ENCODE peak calls at places on chromosome 6, in ten cellular contexts. One of them, this sample, is unnamed.

GRCh38 chr6:110053395-110054240 is 75.5 kb downstream of the GPR6 start:
- DNase-seq in H9: no peak
- DNase-seq in HFFc6: peak
- DNase-seq in coronary artery: peak
- DNase-seq in heart left ventricle: peak
- DNase-seq in cardiac fibroblast: peak
- DNase-seq in left ventricle myocardium inferior: no peak
- DNase-seq in CD4-positive, alpha-beta T cell: no peak
- DNase-seq in mucosa of descending colon: no peak
- DNase-seq in Peyer's patch: no peak
- DNase-seq in this sample: no peak

GRCh38 chr6:158057213-158057987 is 75.7 kb downstream of the SYNJ2 start:
- DNase-seq in left ventricle myocardium inferior: no peak
- DNase-seq in H9: no peak
- DNase-seq in heart left ventricle: no peak
- DNase-seq in CD4-positive, alpha-beta T cell: no peak
- DNase-seq in Peyer's patch: no peak
- DNase-seq in HFFc6: peak
- DNase-seq in mucosa of descending colon: no peak
- DNase-seq in coronary artery: peak
- DNase-seq in cardiac fibroblast: peak
- DNase-seq in this sample: no peak

GRCh38 chr6:111403388-111403787 is 79.6 kb downstream of the REV3L start:
- DNase-seq in cardiac fibroblast: no peak
- DNase-seq in left ventricle myocardium inferior: no peak
- DNase-seq in HFFc6: no peak
- DNase-seq in heart left ventricle: no peak
- DNase-seq in CD4-positive, alpha-beta T cell: no peak
- DNase-seq in Peyer's patch: no peak
- DNase-seq in mucosa of descending colon: no peak
- DNase-seq in H9: no peak
- DNase-seq in coronary artery: no peak
- DNase-seq in this sample: no peak

GRCh38 chr6:100116409-100117194 is 122.6 kb upstream of the MCHR2 start:
- DNase-seq in H9: peak
- DNase-seq in left ventricle myocardium inferior: no peak
- DNase-seq in cardiac fibroblast: peak
- DNase-seq in heart left ventricle: no peak
- DNase-seq in HFFc6: peak
- DNase-seq in mucosa of descending colon: no peak
- DNase-seq in CD4-positive, alpha-beta T cell: no peak
- DNase-seq in coronary artery: no peak
- DNase-seq in Peyer's patch: no peak
- DNase-seq in this sample: no peak

GRCh38 chr6:5412017-5412416 is 150.7 kb downstream of the FARS2 start:
- DNase-seq in CD4-positive, alpha-beta T cell: no peak
- DNase-seq in H9: peak
- DNase-seq in left ventricle myocardium inferior: no peak
- DNase-seq in cardiac fibroblast: no peak
- DNase-seq in heart left ventricle: no peak
- DNase-seq in HFFc6: no peak
- DNase-seq in mucosa of descending colon: no peak
- DNase-seq in Peyer's patch: no peak
- DNase-seq in coronary artery: no peak
- DNase-seq in this sample: no peak

GRCh38 chr6:113031591-113031990 is 684.5 kb downstream of the RFPL4B start:
- DNase-seq in HFFc6: no peak
- DNase-seq in heart left ventricle: no peak
- DNase-seq in coronary artery: no peak
- DNase-seq in H9: no peak
- DNase-seq in mucosa of descending colon: no peak
- DNase-seq in cardiac fibroblast: no peak
- DNase-seq in Peyer's patch: no peak
- DNase-seq in left ventricle myocardium inferior: no peak
- DNase-seq in CD4-positive, alpha-beta T cell: no peak
- DNase-seq in this sample: no peak

GRCh38 chr6:2378891-2379652 is 133.7 kb upstream of the GMDS start:
- DNase-seq in coronary artery: no peak
- DNase-seq in HFFc6: peak
- DNase-seq in cardiac fibroblast: peak
- DNase-seq in Peyer's patch: no peak
- DNase-seq in H9: no peak
- DNase-seq in heart left ventricle: no peak
- DNase-seq in left ventricle myocardium inferior: no peak
- DNase-seq in mucosa of descending colon: no peak
- DNase-seq in CD4-positive, alpha-beta T cell: no peak
- DNase-seq in this sample: no peak

GRCh38 chr6:118649918-118650499 is 1.4 kb downstream of the CEP85L start:
- DNase-seq in coronary artery: no peak
- DNase-seq in H9: no peak
- DNase-seq in HFFc6: no peak
- DNase-seq in Peyer's patch: no peak
- DNase-seq in CD4-positive, alpha-beta T cell: no peak
- DNase-seq in heart left ventricle: no peak
- DNase-seq in cardiac fibroblast: no peak
- DNase-seq in mucosa of descending colon: no peak
- DNase-seq in left ventricle myocardium inferior: no peak
- DNase-seq in this sample: no peak

DNA sequence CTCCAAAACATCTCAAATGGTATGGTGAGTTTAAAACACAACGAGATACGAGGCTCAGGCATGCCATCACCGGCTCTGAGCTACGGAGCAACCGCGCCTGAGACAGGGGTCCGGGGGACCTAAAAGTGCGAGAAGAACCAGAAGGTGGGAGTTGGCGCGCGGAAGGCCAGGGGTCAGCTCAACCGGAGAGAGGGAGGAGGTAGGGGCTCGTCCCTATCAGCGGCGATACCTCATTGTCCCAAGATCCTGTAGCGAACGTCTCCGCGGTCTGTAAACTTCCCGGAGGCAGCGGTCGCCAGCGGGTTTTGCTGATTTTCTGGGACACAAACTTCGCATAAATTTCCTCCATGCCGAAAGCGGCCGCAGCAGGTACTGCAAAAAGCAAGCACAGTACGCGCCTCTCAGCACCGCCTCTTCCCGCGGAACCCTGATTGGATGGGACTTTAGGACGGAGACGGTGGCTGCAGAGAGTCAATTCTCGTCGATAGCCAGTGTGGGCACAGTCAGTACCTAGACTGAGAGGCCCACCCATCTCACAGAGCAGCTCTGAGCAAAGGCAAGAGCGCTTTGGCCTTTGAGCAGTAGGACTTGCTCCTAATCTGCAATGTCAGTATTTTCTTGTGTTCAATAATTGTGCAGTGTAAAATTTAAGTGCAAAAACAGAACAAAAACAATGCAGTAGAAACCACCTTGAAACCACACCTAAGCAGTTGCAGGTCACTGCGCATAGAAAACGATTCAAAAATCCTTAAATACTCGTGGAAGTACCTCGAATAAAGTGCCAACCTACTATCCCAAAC is at the start of gene NUP43:
- DNase-seq in coronary artery: peak
- DNase-seq in heart left ventricle: peak
- DNase-seq in Peyer's patch: peak
- DNase-seq in mucosa of descending colon: peak
- DNase-seq in HFFc6: peak
- DNase-seq in cardiac fibroblast: peak
- DNase-seq in H9: peak
- DNase-seq in left ventricle myocardium inferior: peak
- DNase-seq in CD4-positive, alpha-beta T cell: peak
- DNase-seq in this sample: peak
- TF ChIP-seq CTCF in coronary artery: peak
- TF ChIP-seq CTCF in heart left ventricle: peak
- TF ChIP-seq CTCF in Peyer's patch: peak
- TF ChIP-seq CTCF in mucosa of descending colon: peak
- TF ChIP-seq CTCF in HFFc6: peak
- TF ChIP-seq CTCF in cardiac fibroblast: peak
- TF ChIP-seq CTCF in H9: peak
- TF ChIP-seq CTCF in left ventricle myocardium inferior: peak
- TF ChIP-seq CTCF in CD4-positive, alpha-beta T cell: peak
- TF ChIP-seq CTCF in this sample: peak

DNA sequence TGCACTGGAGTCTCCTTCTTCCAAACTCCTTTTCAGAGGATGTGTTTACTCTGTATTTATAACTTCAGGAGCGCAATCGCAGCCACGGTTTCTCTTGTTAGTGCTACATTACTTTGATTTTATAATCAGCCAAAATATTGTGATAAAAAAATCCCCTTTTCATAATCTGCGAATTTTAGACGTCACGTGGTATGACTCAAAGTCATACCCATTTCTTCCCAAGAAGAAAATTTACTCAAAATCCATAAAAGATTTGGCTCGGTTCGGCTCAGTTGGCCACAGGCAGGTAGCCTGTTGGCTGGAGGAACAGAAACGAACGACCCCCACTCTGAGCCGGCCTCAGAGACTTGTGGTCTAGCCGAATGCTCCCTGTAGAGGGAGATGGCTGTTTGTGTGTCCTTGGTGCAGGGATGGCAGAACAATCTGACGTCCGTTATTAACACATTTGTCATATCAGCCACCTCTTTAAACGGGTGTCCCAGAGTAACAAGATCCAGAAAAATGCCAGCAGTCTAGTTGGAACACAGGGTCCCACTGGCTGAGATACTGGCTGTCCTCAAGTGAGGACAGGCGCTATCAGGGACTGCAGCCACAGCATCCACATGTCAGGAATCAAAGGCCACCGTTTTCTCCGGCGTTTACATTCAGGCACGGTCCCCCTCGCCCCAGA is 247.6 kb downstream of the DLL1 start:
- DNase-seq in left ventricle myocardium inferior: no peak
- DNase-seq in cardiac fibroblast: no peak
- DNase-seq in heart left ventricle: no peak
- DNase-seq in CD4-positive, alpha-beta T cell: no peak
- DNase-seq in Peyer's patch: no peak
- DNase-seq in mucosa of descending colon: peak
- DNase-seq in coronary artery: no peak
- DNase-seq in HFFc6: no peak
- DNase-seq in H9: no peak
- DNase-seq in this sample: no peak
- TF ChIP-seq CTCF in left ventricle myocardium inferior: peak
- TF ChIP-seq CTCF in cardiac fibroblast: no peak
- TF ChIP-seq CTCF in heart left ventricle: peak
- TF ChIP-seq CTCF in CD4-positive, alpha-beta T cell: no peak
- TF ChIP-seq CTCF in Peyer's patch: no peak
- TF ChIP-seq CTCF in mucosa of descending colon: no peak
- TF ChIP-seq CTCF in coronary artery: no peak
- TF ChIP-seq CTCF in HFFc6: no peak
- TF ChIP-seq CTCF in H9: no peak
- TF ChIP-seq CTCF in this sample: no peak

GRCh38 chr6:131116755-131117360 is 18.4 kb upstream of the AKAP7 start:
- DNase-seq in Peyer's patch: no peak
- DNase-seq in cardiac fibroblast: peak
- DNase-seq in mucosa of descending colon: no peak
- DNase-seq in heart left ventricle: no peak
- DNase-seq in left ventricle myocardium inferior: no peak
- DNase-seq in HFFc6: peak
- DNase-seq in H9: no peak
- DNase-seq in coronary artery: no peak
- DNase-seq in CD4-positive, alpha-beta T cell: no peak
- DNase-seq in this sample: no peak
- TF ChIP-seq CTCF in Peyer's patch: peak
- TF ChIP-seq CTCF in cardiac fibroblast: peak
- TF ChIP-seq CTCF in mucosa of descending colon: no peak
- TF ChIP-seq CTCF in heart left ventricle: peak
- TF ChIP-seq CTCF in left ventricle myocardium inferior: peak
- TF ChIP-seq CTCF in HFFc6: peak
- TF ChIP-seq CTCF in H9: peak
- TF ChIP-seq CTCF in coronary artery: peak
- TF ChIP-seq CTCF in CD4-positive, alpha-beta T cell: peak
- TF ChIP-seq CTCF in this sample: peak

GRCh38 chr6:41021832-41022231 is 17.2 kb downstream of the UNC5CL start:
- DNase-seq in cardiac fibroblast: peak
- DNase-seq in CD4-positive, alpha-beta T cell: no peak
- DNase-seq in Peyer's patch: no peak
- DNase-seq in coronary artery: no peak
- DNase-seq in mucosa of descending colon: no peak
- DNase-seq in left ventricle myocardium inferior: peak
- DNase-seq in HFFc6: peak
- DNase-seq in H9: no peak
- DNase-seq in heart left ventricle: no peak
- DNase-seq in this sample: no peak
- TF ChIP-seq CTCF in cardiac fibroblast: no peak
- TF ChIP-seq CTCF in CD4-positive, alpha-beta T cell: no peak
- TF ChIP-seq CTCF in Peyer's patch: no peak
- TF ChIP-seq CTCF in coronary artery: no peak
- TF ChIP-seq CTCF in mucosa of descending colon: no peak
- TF ChIP-seq CTCF in left ventricle myocardium inferior: peak
- TF ChIP-seq CTCF in HFFc6: peak
- TF ChIP-seq CTCF in H9: peak
- TF ChIP-seq CTCF in heart left ventricle: peak
- TF ChIP-seq CTCF in this sample: no peak